ENCODE peak calls at places on chromosomes 16 and 17, in six cellular contexts. U, O, S, P, X and H are unnamed samples.

GRCh38 chr16:52532384-52532783 is 14.6 kb downstream of the TOX3 start:
- DNase-seq in P (no peak), U (no peak), O (no peak), X (no peak), S (no peak), H (no peak)

GRCh38 chr16:51237861-51238378 is 86.8 kb upstream of the SALL1 start:
- DNase-seq in O (no peak), U (no peak), X (no peak), P (peak), S (no peak), H (no peak)

GRCh38 chr17:64387545-64388171 is 3.0 kb downstream of the PECAM1 start:
- DNase-seq in U (no peak), X (no peak), O (no peak), P (no peak), S (peak), H (no peak)

GRCh38 chr17:45414997-45415881 is 17.4 kb downstream of the ARHGAP27 start:
- DNase-seq in S (no peak), X (no peak), O (no peak), P (no peak), U (no peak), H (no peak)

GRCh38 chr17:60327870-60328362 is 64.0 kb downstream of the USP32 start:
- DNase-seq in P (no peak), O (no peak), X (no peak), U (no peak), S (no peak), H (no peak)

GRCh38 chr16:81894592-81894991 is 115.5 kb downstream of the PLCG2 start:
- DNase-seq in P (no peak), S (no peak), X (no peak), U (no peak), O (no peak), H (no peak)

GRCh38 chr17:66687570-66688284 is 147.2 kb upstream of the CACNG5 start:
- DNase-seq in U (no peak), S (no peak), P (no peak), X (no peak), O (no peak), H (no peak)

GRCh38 chr16:23996258-23996955 is 160.6 kb downstream of the PRKCB start:
- DNase-seq in U (no peak), P (no peak), S (no peak), O (no peak), X (no peak), H (no peak)

GRCh38 chr16:3902731-3903130 is 22.2 kb upstream of the CREBBP start:
- DNase-seq in X (no peak), P (no peak), U (no peak), S (no peak), O (no peak), H (no peak)

GRCh38 chr17:65794572-65794971 is 233.1 kb upstream of the AXIN2 start:
- DNase-seq in O (no peak), P (peak), U (no peak), S (peak), X (no peak), H (no peak)

GRCh38 chr16:26281681-26282080 is 589.9 kb downstream of the HS3ST4 start:
- DNase-seq in S (no peak), U (no peak), X (no peak), O (no peak), P (no peak), H (no peak)

GRCh38 chr16:1105888-1106620 is 10.0 kb upstream of the C1QTNF8 start:
- DNase-seq in P (peak), S (peak), U (no peak), O (peak), X (no peak), H (peak)

DNA sequence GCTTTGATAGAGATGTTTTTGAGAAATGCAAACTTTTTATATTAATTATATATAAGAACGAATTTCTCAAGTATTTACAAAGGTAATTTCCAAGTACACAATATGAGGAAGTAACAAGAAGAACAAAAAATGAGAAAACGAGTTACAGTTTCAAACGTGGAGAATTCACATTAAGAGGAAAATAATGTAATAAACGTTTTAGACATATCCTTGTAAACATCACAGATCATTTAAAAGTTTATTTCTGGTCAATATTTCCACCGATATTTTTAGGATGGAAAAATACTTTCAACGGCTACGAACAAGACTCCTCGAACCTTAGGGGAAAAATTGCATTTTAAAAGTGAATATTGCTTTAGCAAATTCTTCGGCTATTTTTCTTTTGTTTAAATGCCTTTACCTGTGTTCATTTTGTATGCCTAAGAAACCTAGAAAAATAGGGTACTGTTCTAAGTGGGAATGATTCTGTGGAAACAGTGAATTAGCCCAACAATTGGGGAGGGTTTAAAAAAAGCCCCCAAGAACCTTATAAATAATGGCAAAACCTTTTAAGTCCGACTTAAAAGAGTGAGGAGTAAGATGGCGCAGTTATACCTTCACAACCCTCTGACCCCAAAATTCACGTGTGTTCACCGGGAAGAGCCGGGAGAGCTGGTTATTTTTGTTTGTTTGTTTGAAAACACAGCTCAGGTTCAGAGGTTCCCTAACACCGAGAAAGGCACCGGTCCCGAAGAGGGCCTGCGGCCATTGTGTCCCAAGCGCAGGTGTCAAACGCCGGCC is 3.3 kb downstream of the HNF1B start:
- DNase-seq in P (no peak), O (no peak), X (no peak), U (no peak), S (no peak), H (no peak)
- TF ChIP-seq POLR2AphosphoS5 in P (no peak), O (no peak), X (no peak), U (no peak), S (no peak), H (no peak)

DNA sequence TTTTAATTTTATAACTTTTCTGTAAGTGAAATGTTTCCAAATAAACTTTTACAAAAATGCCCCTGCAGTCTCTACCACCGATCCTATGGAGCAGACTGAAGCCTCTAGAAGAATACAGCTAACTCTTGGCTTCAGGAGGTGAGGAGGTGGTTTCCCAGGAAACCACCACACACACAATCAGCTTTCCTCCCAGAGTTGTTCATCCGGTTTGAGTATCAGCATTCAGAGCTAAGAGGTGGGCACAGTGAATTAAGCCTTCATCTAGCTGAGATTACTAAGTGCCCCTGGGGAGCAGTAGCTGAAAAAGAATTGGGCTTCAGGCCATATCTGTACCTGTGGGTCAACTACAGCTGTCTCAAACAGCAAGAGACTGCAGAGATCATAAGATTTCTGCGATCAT is 139.7 kb downstream of the AATF start:
- DNase-seq in P (no peak), X (no peak), S (no peak), O (no peak), U (no peak), H (no peak)
- TF ChIP-seq POLR2A in P (no peak), X (no peak), S (no peak), O (no peak), U (no peak), H (no peak)

GRCh38 chr16:89705006-89705405 is 3.5 kb upstream of the SPATA2L start:
- DNase-seq in U (no peak), P (no peak), S (no peak), X (no peak), O (no peak), H (no peak)
- TF ChIP-seq TAF1 in U (no peak), P (no peak), S (no peak), X (no peak), O (no peak), H (no peak)

DNA sequence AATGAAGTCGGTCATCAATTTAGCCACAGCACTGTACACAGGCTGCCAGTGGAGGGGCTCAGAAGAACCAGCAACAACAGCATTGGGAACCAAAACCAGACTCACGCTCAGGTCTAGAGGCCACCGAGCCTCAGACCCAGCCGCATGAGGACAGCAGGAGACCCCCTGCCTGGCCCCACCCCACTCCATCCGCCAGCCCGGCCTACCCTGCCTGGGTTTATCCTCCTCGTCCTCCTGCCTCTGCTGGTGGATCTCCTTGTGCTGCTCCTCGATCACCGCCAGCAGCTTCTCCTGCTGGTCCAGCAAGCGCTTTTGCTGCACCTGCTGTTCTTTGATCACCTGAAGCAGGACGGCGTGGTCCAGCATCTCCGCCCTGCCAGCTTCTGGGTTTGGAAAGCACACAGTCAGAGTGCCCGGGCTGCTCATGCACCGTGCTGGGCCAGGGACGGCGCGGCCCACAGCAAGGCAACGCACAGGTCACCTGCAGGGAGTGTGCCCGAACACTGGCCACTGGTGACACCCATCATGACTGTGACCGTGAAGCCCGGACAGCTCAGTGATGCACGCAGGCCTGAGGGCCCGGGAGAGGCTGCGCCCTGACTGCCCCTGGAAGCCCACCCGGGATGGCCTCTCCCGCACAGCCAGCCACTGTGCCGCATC is 7.7 kb downstream of the NDUFAF8 start:
- DNase-seq in O (no peak), S (no peak), P (no peak), U (no peak), X (no peak), H (no peak)
- TF ChIP-seq POLR2AphosphoS5 in O (peak), S (no peak), P (no peak), U (no peak), X (no peak), H (no peak)

GRCh38 chr16:27650073-27650701 is 100.2 kb downstream of the KATNIP start:
- DNase-seq in P (no peak), O (no peak), U (no peak), S (no peak), X (no peak), H (no peak)

GRCh38 chr16:27646811-27647210 is 96.9 kb downstream of the KATNIP start:
- DNase-seq in U (no peak), P (no peak), O (no peak), X (no peak), S (no peak), H (no peak)

GRCh38 chr16:27649021-27649420 is 99.1 kb downstream of the KATNIP start:
- DNase-seq in S (no peak), X (no peak), O (no peak), P (no peak), U (no peak), H (no peak)

GRCh38 chr16:27651299-27651698 is 101.4 kb downstream of the KATNIP start:
- DNase-seq in X (no peak), P (no peak), O (no peak), U (no peak), S (no peak), H (no peak)
- TF ChIP-seq POLR2A in X (no peak), P (no peak), O (no peak), U (no peak), S (no peak), H (no peak)

GRCh38 chr16:73888840-73889577 is 407.6 kb upstream of the PSMD7 start:
- DNase-seq in X (no peak), O (no peak), P (no peak), U (no peak), S (no peak), H (no peak)

GRCh38 chr16:73887895-73888294 is 408.7 kb upstream of the PSMD7 start:
- DNase-seq in U (no peak), X (no peak), S (no peak), O (no peak), P (no peak), H (no peak)

GRCh38 chr16:73885319-73885718 is 411.3 kb upstream of the PSMD7 start:
- DNase-seq in S (no peak), X (no peak), U (no peak), O (no peak), P (no peak), H (no peak)

GRCh38 chr16:73886378-73886777 is 410.2 kb upstream of the PSMD7 start:
- DNase-seq in P (no peak), S (no peak), O (no peak), X (no peak), U (no peak), H (no peak)

DNA sequence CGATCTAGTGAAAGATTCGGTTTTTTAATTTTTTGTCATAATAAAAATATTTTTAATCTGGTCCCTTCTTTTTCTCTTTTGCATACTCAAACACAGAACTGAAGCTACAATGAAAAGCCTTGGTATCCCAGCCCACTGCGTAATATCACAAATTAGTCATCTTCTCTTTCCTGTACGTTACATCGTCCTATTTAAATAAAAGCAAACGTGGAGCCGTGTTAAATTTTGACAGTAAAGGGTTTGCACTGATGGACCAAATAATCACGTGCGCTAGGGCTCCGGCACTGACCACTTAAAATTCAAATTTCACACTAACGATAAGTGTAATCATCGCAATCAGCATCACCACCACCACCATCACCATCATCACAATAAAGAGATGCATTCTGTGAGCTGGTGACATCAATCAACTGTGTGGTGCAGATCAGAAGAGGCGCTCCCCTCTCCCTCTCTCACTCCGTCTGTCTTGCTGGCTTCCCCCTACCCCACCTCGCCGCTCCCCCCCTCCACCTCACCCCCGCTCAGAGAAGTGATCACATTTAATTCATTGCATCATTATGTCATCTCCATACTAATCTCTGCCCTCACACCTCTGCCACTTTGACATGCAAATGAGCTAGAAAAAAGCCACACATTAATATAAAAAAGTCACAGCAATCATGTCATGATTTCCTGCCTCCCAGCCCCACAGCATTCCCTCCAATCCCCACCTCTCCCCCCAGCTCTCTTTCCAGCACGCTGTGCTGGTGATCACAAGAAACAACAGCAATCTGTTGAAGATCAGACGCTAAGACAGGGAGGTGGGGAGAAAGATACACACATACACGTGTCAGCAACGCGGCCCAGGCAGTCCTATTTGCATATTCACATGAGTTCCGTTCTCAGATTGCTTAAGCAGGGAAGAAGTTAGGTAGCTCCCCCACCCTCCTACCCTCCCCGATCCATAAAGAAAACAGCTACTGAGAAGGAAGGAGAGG is 405.8 kb upstream of the PSMD7 start:
- DNase-seq in U (no peak), X (peak), O (no peak), P (no peak), S (no peak), H (no peak)
- TF ChIP-seq TAF1 in U (no peak), X (no peak), O (no peak), P (no peak), S (no peak), H (no peak)

DNA sequence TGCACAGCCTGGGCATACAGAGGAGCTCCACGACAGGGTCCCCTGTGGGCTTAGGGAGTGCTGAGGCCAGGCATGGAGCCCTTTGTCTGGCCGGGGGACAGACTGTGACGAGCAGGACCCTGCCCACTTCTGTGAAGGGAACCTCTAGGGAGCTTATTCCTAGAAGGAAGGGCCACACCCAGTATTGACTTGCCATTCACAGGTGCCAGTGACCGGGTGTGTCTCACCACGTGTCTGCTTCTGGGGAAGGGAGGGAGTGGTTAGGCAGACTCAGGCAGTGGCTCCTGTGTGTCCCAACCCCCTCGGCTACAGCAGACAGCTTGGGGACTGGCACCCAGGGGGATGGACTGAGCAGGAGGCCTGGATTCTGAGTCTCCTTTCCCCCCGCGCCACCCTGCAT is 57.2 kb downstream of the SOCS1 start:
- DNase-seq in X (no peak), S (peak), U (no peak), O (no peak), P (no peak), H (no peak)
- TF ChIP-seq POLR2AphosphoS5 in X (no peak), S (no peak), U (no peak), O (no peak), P (no peak), H (no peak)

GRCh38 chr16:85393674-85394510 is 219.2 kb upstream of the GSE1 start:
- DNase-seq in X (no peak), O (peak), P (no peak), U (no peak), S (peak), H (peak)
- TF ChIP-seq POLR2A in X (no peak), O (no peak), P (no peak), U (no peak), S (no peak), H (no peak)

DNA sequence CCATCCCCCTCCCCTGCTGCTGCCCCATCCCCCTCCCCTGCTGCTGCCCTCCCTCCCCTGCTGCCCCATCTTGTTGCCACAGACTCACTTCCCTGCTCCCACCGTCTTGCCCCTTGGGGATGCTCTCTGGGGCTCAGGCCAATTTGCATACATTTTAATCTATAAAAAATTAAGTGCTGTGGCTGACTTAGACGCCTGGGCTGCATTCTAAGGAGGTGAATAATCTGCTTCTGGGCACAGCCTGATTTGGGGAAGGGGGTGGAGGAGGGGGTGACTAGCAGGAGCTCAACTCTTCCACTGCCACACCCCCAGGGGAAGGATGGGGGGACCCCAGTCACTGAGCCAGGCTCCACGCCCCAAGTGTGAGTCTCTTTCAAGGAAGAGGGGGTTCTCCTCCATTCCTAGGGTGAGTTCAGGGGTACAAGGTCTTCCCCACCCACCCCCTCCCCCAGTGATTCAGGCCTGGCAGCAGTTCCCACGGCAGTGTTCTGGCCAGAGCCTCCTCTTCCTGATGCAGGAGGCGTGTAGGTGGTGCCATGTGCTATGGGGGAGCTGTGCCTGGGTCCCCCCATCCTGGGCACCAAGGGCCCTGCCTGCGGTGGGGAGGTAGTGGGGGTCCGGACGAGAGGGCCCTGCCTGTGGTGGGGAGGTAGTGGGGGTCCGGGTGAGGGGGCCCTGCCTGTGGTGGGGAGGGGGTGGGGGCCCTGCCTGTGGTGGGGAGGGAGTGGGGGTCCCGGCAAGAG is 5.0 kb downstream of the DPH1 start:
- DNase-seq in P (no peak), X (no peak), S (no peak), U (no peak), O (no peak), H (no peak)
- TF ChIP-seq TAF1 in P (no peak), X (no peak), S (no peak), U (no peak), O (no peak), H (no peak)

GRCh38 chr16:88421301-88421700 is 31.8 kb upstream of the ZFPM1 start:
- DNase-seq in P (no peak), U (no peak), O (no peak), X (no peak), S (no peak), H (no peak)
- TF ChIP-seq POLR2AphosphoS5 in P (no peak), U (no peak), O (no peak), X (no peak), S (no peak), H (no peak)